ENCODE peak calls at places on chromosomes 5 and 9, in nine cellular contexts. F is stimulated activated CD8-positive, alpha-beta memory T cell treated with anti-CD3 and anti-CD28 coated beads, Interleukin-4, amount 100 ng/mL, for 4 hours; C is Right ventricle myocardium inferior; B is GM03348; W is gastrocnemius medialis; S is NAMALWA; U is aorta; Z is Calu3; G is type B pancreatic cell. Y is an unnamed sample.
A peak's percentile ranks its signal among the peaks of the same experiment; 100 is the strongest.

GRCh38 chr5:8253376-8253775 is 384.4 kb downstream of the MTRR start:
- DNase-seq in F (no peak), C (no peak), B (no peak), W (no peak), S (no peak), U (no peak), Z (no peak), G (no peak), Y (no peak)

GRCh38 chr5:84790406-84790805 is 405.7 kb upstream of the EDIL3 start:
- DNase-seq in F (no peak), C (no peak), B (no peak), W (no peak), S (no peak), U (no peak), Z (no peak), G (no peak), Y (no peak)

GRCh38 chr9:125649315-125649714 is 57.7 kb downstream of the MAPKAP1 start:
- DNase-seq in F (no peak), C (no peak), B (peak; percentile 85), W (peak; percentile 4), S (no peak), U (peak; percentile 65), Z (no peak), G (no peak), Y (peak; percentile 91)

GRCh38 chr5:161740433-161740832 is 54.9 kb downstream of the GABRA6 start:
- DNase-seq in F (no peak), C (no peak), B (no peak), W (no peak), S (no peak), U (no peak), Z (no peak), G (no peak), Y (no peak)

GRCh38 chr9:2655411-2655901 is 33.9 kb downstream of the VLDLR start:
- DNase-seq in F (peak; percentile 2), C (no peak), B (peak; percentile 70), W (no peak), S (no peak), U (no peak), Z (no peak), G (no peak), Y (peak; percentile 92)

GRCh38 chr9:13860926-13861325 is 453.0 kb downstream of the NFIB start:
- DNase-seq in F (no peak), C (no peak), B (no peak), W (no peak), S (no peak), U (no peak), Z (no peak), G (no peak), Y (no peak)

GRCh38 chr9:81689343-81690175 is at the start of gene TLE1:
- DNase-seq in F (peak; percentile 52), C (peak; percentile 99), B (peak; percentile 99), W (peak; percentile 99), S (peak; percentile 79), U (peak; percentile 100), Z (peak; percentile 97), G (peak; percentile 100), Y (peak; percentile 100)

GRCh38 chr5:33789558-33789957 is 102.2 kb downstream of the ADAMTS12 start:
- DNase-seq in F (no peak), C (no peak), B (no peak), W (no peak), S (no peak), U (no peak), Z (no peak), G (no peak), Y (no peak)

GRCh38 chr9:92762196-92762595 is 2.4 kb downstream of the BICD2 start:
- DNase-seq in F (no peak), C (no peak), B (no peak), W (no peak), S (no peak), U (no peak), Z (no peak), G (no peak), Y (no peak)

GRCh38 chr5:108983456-108984092 is 235.9 kb downstream of the FER start:
- DNase-seq in F (no peak), C (no peak), B (peak; percentile 29), W (no peak), S (no peak), U (no peak), Z (no peak), G (no peak), Y (peak; percentile 5)